ENCODE peak calls at places on chromosomes 3 and 15, in five cellular contexts. One of them, this sample, is unnamed. For H3K4me1, the result is how much of the 10 kb centered on the place peaks cover.

GRCh38 chr15:69468241-69469121 is 15.9 kb downstream of the RPLP1 start:
- DNase-seq in heart left ventricle: no peak
- DNase-seq in HCT116: no peak
- DNase-seq in thoracic aorta: no peak
- DNase-seq in upper lobe of right lung: peak
- DNase-seq in this sample: peak

GRCh38 chr3:133980550-133980949 is 49.2 kb downstream of the SLCO2A1 start:
- DNase-seq in heart left ventricle: no peak
- DNase-seq in HCT116: no peak
- DNase-seq in thoracic aorta: no peak
- DNase-seq in upper lobe of right lung: no peak
- DNase-seq in this sample: no peak

GRCh38 chr15:56913241-56913640 is 5.2 kb upstream of the TCF12 start:
- DNase-seq in heart left ventricle: no peak
- DNase-seq in HCT116: no peak
- DNase-seq in thoracic aorta: no peak
- DNase-seq in upper lobe of right lung: no peak
- DNase-seq in this sample: no peak

GRCh38 chr3:194259982-194260856 is 90.9 kb downstream of the CPN2 start:
- DNase-seq in heart left ventricle: peak
- DNase-seq in HCT116: no peak
- DNase-seq in thoracic aorta: no peak
- DNase-seq in upper lobe of right lung: peak
- DNase-seq in this sample: no peak

GRCh38 chr15:34709866-34710265 is 44.9 kb downstream of the GJD2 start:
- DNase-seq in heart left ventricle: no peak
- DNase-seq in HCT116: no peak
- DNase-seq in thoracic aorta: no peak
- DNase-seq in upper lobe of right lung: no peak
- DNase-seq in this sample: peak

GRCh38 chr3:57952208-57952631 is 56.0 kb upstream of the FLNB start:
- DNase-seq in heart left ventricle: peak
- DNase-seq in HCT116: peak
- DNase-seq in thoracic aorta: peak
- DNase-seq in upper lobe of right lung: peak
- DNase-seq in this sample: peak

GRCh38 chr15:79903626-79904025 is 6.8 kb upstream of the MTHFS start:
- DNase-seq in heart left ventricle: no peak
- DNase-seq in HCT116: no peak
- DNase-seq in thoracic aorta: no peak
- DNase-seq in upper lobe of right lung: no peak
- DNase-seq in this sample: no peak

GRCh38 chr3:32719335-32719734 is 34.3 kb downstream of the CNOT10 start:
- DNase-seq in heart left ventricle: no peak
- DNase-seq in HCT116: no peak
- DNase-seq in thoracic aorta: no peak
- DNase-seq in upper lobe of right lung: no peak
- DNase-seq in this sample: no peak

GRCh38 chr3:141526709-141527108 is 39.9 kb downstream of the RASA2 start:
- DNase-seq in heart left ventricle: no peak
- DNase-seq in HCT116: no peak
- DNase-seq in thoracic aorta: no peak
- DNase-seq in upper lobe of right lung: no peak
- DNase-seq in this sample: no peak

GRCh38 chr3:58647661-58648141 is 18.9 kb downstream of the FAM3D start:
- DNase-seq in heart left ventricle: no peak
- DNase-seq in HCT116: no peak
- DNase-seq in thoracic aorta: no peak
- DNase-seq in upper lobe of right lung: no peak
- DNase-seq in this sample: no peak

GRCh38 chr15:58146734-58147133 is 8.6 kb downstream of the AQP9 start:
- DNase-seq in heart left ventricle: no peak
- DNase-seq in HCT116: no peak
- DNase-seq in thoracic aorta: no peak
- DNase-seq in upper lobe of right lung: no peak
- DNase-seq in this sample: no peak

GRCh38 chr15:53323197-53323596 is 436.3 kb downstream of the WDR72 start:
- DNase-seq in heart left ventricle: no peak
- DNase-seq in HCT116: no peak
- DNase-seq in thoracic aorta: no peak
- DNase-seq in upper lobe of right lung: no peak
- DNase-seq in this sample: no peak

GRCh38 chr3:45795882-45796765 is at the start of gene SLC6A20:
- DNase-seq in heart left ventricle: no peak
- DNase-seq in HCT116: no peak
- DNase-seq in thoracic aorta: no peak
- DNase-seq in upper lobe of right lung: peak
- DNase-seq in this sample: peak

GRCh38 chr3:93843981-93844380 is 129.7 kb downstream of the PROS1 start:
- DNase-seq in heart left ventricle: no peak
- DNase-seq in HCT116: peak
- DNase-seq in thoracic aorta: peak
- DNase-seq in upper lobe of right lung: no peak
- DNase-seq in this sample: peak

GRCh38 chr15:62088361-62088693 is 21.6 kb downstream of the C2CD4A start:
- DNase-seq in heart left ventricle: no peak
- DNase-seq in HCT116: no peak
- DNase-seq in thoracic aorta: no peak
- DNase-seq in upper lobe of right lung: no peak
- DNase-seq in this sample: no peak

GRCh38 chr15:46848704-46849103 is 868.6 kb upstream of the SEMA6D start:
- DNase-seq in heart left ventricle: no peak
- DNase-seq in HCT116: no peak
- DNase-seq in thoracic aorta: no peak
- DNase-seq in upper lobe of right lung: no peak
- DNase-seq in this sample: no peak

GRCh38 chr3:42739401-42740158 is 33.5 kb downstream of the CCDC13 start:
- DNase-seq in heart left ventricle: peak
- DNase-seq in HCT116: no peak
- DNase-seq in thoracic aorta: peak
- DNase-seq in upper lobe of right lung: no peak
- DNase-seq in this sample: no peak

GRCh38 chr3:48436477-48436787 is 3.5 kb downstream of the CCDC51 start:
- DNase-seq in heart left ventricle: no peak
- DNase-seq in HCT116: no peak
- DNase-seq in thoracic aorta: no peak
- DNase-seq in upper lobe of right lung: no peak
- DNase-seq in this sample: no peak

GRCh38 chr3:192869131-192870027 is 48.3 kb downstream of the MB21D2 start:
- DNase-seq in heart left ventricle: peak
- DNase-seq in HCT116: no peak
- DNase-seq in thoracic aorta: peak
- DNase-seq in upper lobe of right lung: no peak
- DNase-seq in this sample: no peak

GRCh38 chr3:168813261-168813660 is 717.5 kb upstream of the GOLIM4 start:
- DNase-seq in heart left ventricle: no peak
- DNase-seq in HCT116: no peak
- DNase-seq in thoracic aorta: no peak
- DNase-seq in upper lobe of right lung: no peak
- DNase-seq in this sample: no peak

GRCh38 chr3:61861410-61861809 is 300.0 kb downstream of the PTPRG start:
- DNase-seq in heart left ventricle: no peak
- DNase-seq in HCT116: no peak
- DNase-seq in thoracic aorta: no peak
- DNase-seq in upper lobe of right lung: no peak
- DNase-seq in this sample: no peak

GRCh38 chr15:65062061-65062460 is 5.7 kb downstream of the RASL12 start:
- DNase-seq in heart left ventricle: no peak
- DNase-seq in HCT116: no peak
- DNase-seq in thoracic aorta: no peak
- DNase-seq in upper lobe of right lung: no peak
- DNase-seq in this sample: no peak

GRCh38 chr15:76178321-76178720 is 118.5 kb downstream of the TMEM266 start:
- DNase-seq in heart left ventricle: no peak
- DNase-seq in HCT116: no peak
- DNase-seq in thoracic aorta: no peak
- DNase-seq in upper lobe of right lung: no peak
- DNase-seq in this sample: no peak

GRCh38 chr15:48493084-48493762 is 152.3 kb downstream of the FBN1 start:
- DNase-seq in heart left ventricle: no peak
- DNase-seq in HCT116: no peak
- DNase-seq in thoracic aorta: no peak
- DNase-seq in upper lobe of right lung: no peak
- DNase-seq in this sample: peak

GRCh38 chr3:33717616-33717865 is 513 bp downstream of the CLASP2 start:
- DNase-seq in heart left ventricle: peak
- DNase-seq in HCT116: peak
- DNase-seq in thoracic aorta: no peak
- DNase-seq in upper lobe of right lung: no peak
- DNase-seq in this sample: peak

GRCh38 chr3:113287111-113287817 is 75.9 kb downstream of the BOC start:
- DNase-seq in heart left ventricle: no peak
- DNase-seq in HCT116: peak
- DNase-seq in thoracic aorta: no peak
- DNase-seq in upper lobe of right lung: no peak
- DNase-seq in this sample: no peak

GRCh38 chr3:13332740-13333139 is 87.4 kb downstream of the NUP210 start:
- DNase-seq in heart left ventricle: no peak
- DNase-seq in HCT116: no peak
- DNase-seq in thoracic aorta: no peak
- DNase-seq in upper lobe of right lung: no peak
- DNase-seq in this sample: no peak

GRCh38 chr3:143814358-143814968 is 33.8 kb downstream of the SLC9A9 start:
- DNase-seq in heart left ventricle: no peak
- DNase-seq in HCT116: no peak
- DNase-seq in thoracic aorta: no peak
- DNase-seq in upper lobe of right lung: no peak
- DNase-seq in this sample: no peak

GRCh38 chr3:38471260-38471857 is 17.7 kb downstream of the ACVR2B start:
- DNase-seq in heart left ventricle: no peak
- DNase-seq in HCT116: no peak
- DNase-seq in thoracic aorta: no peak
- DNase-seq in upper lobe of right lung: no peak
- DNase-seq in this sample: no peak

GRCh38 chr15:63517614-63518013 is 13.2 kb downstream of the USP3 start:
- DNase-seq in heart left ventricle: no peak
- DNase-seq in HCT116: no peak
- DNase-seq in thoracic aorta: no peak
- DNase-seq in upper lobe of right lung: no peak
- DNase-seq in this sample: no peak
- H3K4me1 ChIP-seq in heart left ventricle: half or more
- H3K4me1 ChIP-seq in HCT116: under half
- H3K4me1 ChIP-seq in thoracic aorta: under half
- H3K4me1 ChIP-seq in upper lobe of right lung: half or more
- H3K4me1 ChIP-seq in this sample: under half

GRCh38 chr3:123520656-123521055 is 64.2 kb downstream of the HACD2 start:
- DNase-seq in heart left ventricle: no peak
- DNase-seq in HCT116: no peak
- DNase-seq in thoracic aorta: no peak
- DNase-seq in upper lobe of right lung: no peak
- DNase-seq in this sample: no peak

GRCh38 chr3:123518892-123519485 is 65.9 kb downstream of the HACD2 start:
- DNase-seq in heart left ventricle: no peak
- DNase-seq in HCT116: no peak
- DNase-seq in thoracic aorta: no peak
- DNase-seq in upper lobe of right lung: no peak
- DNase-seq in this sample: no peak

GRCh38 chr3:123524987-123525386 is 59.9 kb downstream of the HACD2 start:
- DNase-seq in heart left ventricle: no peak
- DNase-seq in HCT116: no peak
- DNase-seq in thoracic aorta: no peak
- DNase-seq in upper lobe of right lung: no peak
- DNase-seq in this sample: no peak

GRCh38 chr3:123522666-123523412 is 62.0 kb downstream of the HACD2 start:
- DNase-seq in heart left ventricle: peak
- DNase-seq in HCT116: no peak
- DNase-seq in thoracic aorta: no peak
- DNase-seq in upper lobe of right lung: no peak
- DNase-seq in this sample: no peak

GRCh38 chr3:123521179-123521969 is 63.5 kb downstream of the HACD2 start:
- DNase-seq in heart left ventricle: no peak
- DNase-seq in HCT116: no peak
- DNase-seq in thoracic aorta: no peak
- DNase-seq in upper lobe of right lung: no peak
- DNase-seq in this sample: no peak
- H3K4me1 ChIP-seq in heart left ventricle: under half
- H3K4me1 ChIP-seq in HCT116: under half
- H3K4me1 ChIP-seq in thoracic aorta: under half
- H3K4me1 ChIP-seq in upper lobe of right lung: under half
- H3K4me1 ChIP-seq in this sample: under half

DNA sequence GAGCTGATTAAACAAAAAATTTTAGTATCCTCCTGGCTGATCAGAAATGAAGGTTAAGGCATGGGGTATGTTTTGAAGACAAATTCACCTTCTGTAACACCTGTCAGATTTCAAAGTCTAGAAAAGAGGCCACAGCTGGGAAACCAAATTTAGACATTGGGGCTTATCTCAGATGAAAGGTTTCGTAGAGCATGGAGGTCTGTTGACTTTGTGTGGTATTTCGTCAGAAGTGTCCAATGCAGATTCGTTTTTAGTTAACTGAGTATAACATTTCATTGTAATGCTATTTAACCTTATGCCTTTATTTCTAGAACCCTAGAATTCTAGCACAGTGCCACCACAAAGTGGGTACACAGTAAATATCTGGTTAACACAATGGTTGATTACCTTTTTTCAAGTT is 61.7 kb downstream of the FNDC3B start:
- DNase-seq in heart left ventricle: no peak
- DNase-seq in HCT116: no peak
- DNase-seq in thoracic aorta: no peak
- DNase-seq in upper lobe of right lung: no peak
- DNase-seq in this sample: no peak
- H3K4me1 ChIP-seq in heart left ventricle: half or more
- H3K4me1 ChIP-seq in HCT116: under half
- H3K4me1 ChIP-seq in thoracic aorta: half or more
- H3K4me1 ChIP-seq in upper lobe of right lung: half or more
- H3K4me1 ChIP-seq in this sample: half or more

GRCh38 chr15:71658036-71658435 is 152.3 kb upstream of the NR2E3 start:
- DNase-seq in heart left ventricle: no peak
- DNase-seq in HCT116: no peak
- DNase-seq in thoracic aorta: no peak
- DNase-seq in upper lobe of right lung: no peak
- DNase-seq in this sample: no peak
- H3K4me1 ChIP-seq in heart left ventricle: under half
- H3K4me1 ChIP-seq in HCT116: under half
- H3K4me1 ChIP-seq in thoracic aorta: under half
- H3K4me1 ChIP-seq in upper lobe of right lung: under half
- H3K4me1 ChIP-seq in this sample: under half